ENCODE peak calls at places on chromosome 11, in six cellular contexts. U is RWPE1, Z is brain microvascular endothelial cell, J is hepatocyte, Y is H9, G is cardiac muscle cell. X is an unnamed sample.

GRCh38 chr11:104159356-104159755 is 4.6 kb downstream of the PDGFD start:
- DNase-seq in U (no peak), Z (no peak), J (no peak), Y (no peak), G (no peak), X (peak)

GRCh38 chr11:2927851-2928604 is 1.2 kb downstream of the PHLDA2 start:
- DNase-seq in U (no peak), Z (no peak), J (no peak), Y (no peak), G (peak), X (no peak)

GRCh38 chr11:80782135-80782885 is 1341.5 kb upstream of the TENM4 start:
- DNase-seq in U (no peak), Z (no peak), J (no peak), Y (peak), G (no peak), X (no peak)

GRCh38 chr11:12704049-12704448 is 29.8 kb downstream of the TEAD1 start:
- DNase-seq in U (peak), Z (peak), J (no peak), Y (no peak), G (peak), X (peak)

GRCh38 chr11:3340025-3340424 is 38.9 kb downstream of the ZNF195 start:
- DNase-seq in U (peak), Z (peak), J (peak), Y (no peak), G (peak), X (peak)

GRCh38 chr11:17845431-17845881 is 110.9 kb downstream of the KCNC1 start:
- DNase-seq in U (peak), Z (peak), J (no peak), Y (no peak), G (peak), X (peak)

GRCh38 chr11:77269484-77270123 is 31.9 kb downstream of the GDPD4 start:
- DNase-seq in U (no peak), Z (peak), J (no peak), Y (no peak), G (no peak), X (peak)

GRCh38 chr11:114209904-114210303 is 86.3 kb upstream of the NNMT start:
- DNase-seq in U (no peak), Z (no peak), J (peak), Y (no peak), G (no peak), X (no peak)

GRCh38 chr11:20090654-20091374 is 69.5 kb downstream of the DBX1 start:
- DNase-seq in U (no peak), Z (no peak), J (no peak), Y (no peak), G (no peak), X (no peak)

GRCh38 chr11:36389811-36390210 is 93.7 kb downstream of the PRR5L start:
- DNase-seq in U (no peak), Z (no peak), J (no peak), Y (no peak), G (no peak), X (no peak)

GRCh38 chr11:67613960-67614715 is 7.4 kb downstream of the NDUFV1 start:
- DNase-seq in U (peak), Z (peak), J (peak), Y (peak), G (peak), X (no peak)

GRCh38 chr11:11552688-11553087 is 69.1 kb downstream of the GALNT18 start:
- DNase-seq in U (peak), Z (no peak), J (peak), Y (no peak), G (no peak), X (no peak)

DNA sequence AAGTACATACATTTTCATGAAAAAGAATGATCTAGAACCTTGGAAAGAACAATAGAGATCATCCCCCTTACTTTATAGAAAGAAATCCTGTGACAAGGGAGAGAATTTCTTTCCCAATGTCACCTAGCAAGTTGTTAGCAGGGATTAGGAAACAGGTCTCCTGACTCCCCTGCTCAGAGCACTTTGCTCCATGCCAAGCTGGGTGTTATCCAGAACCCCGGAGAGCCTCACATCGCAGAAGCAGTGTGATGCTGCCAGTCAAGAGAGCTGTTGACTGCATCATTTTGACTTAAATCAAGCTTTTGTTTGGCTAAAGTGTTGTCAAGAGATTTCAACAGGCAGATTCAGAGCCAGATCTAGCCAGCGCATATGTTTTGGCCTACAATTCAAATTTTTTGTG is 3.6 kb upstream of the RRAS2 start:
- DNase-seq in U (no peak), Z (no peak), J (no peak), Y (no peak), G (no peak), X (no peak)
- H3K27ac ChIP-seq in U (no peak), Z (no peak), J (no peak), Y (no peak), G (no peak), X (no peak)

GRCh38 chr11:126328444-126328843 is 24.6 kb downstream of the DCPS start:
- DNase-seq in U (no peak), Z (no peak), J (no peak), Y (no peak), G (no peak), X (no peak)

GRCh38 chr11:126331286-126331685 is 24.2 kb upstream of the ST3GAL4 start:
- DNase-seq in U (no peak), Z (no peak), J (no peak), Y (no peak), G (no peak), X (no peak)

GRCh38 chr11:126328001-126328390 is 24.1 kb downstream of the DCPS start:
- DNase-seq in U (no peak), Z (no peak), J (no peak), Y (no peak), G (no peak), X (no peak)

GRCh38 chr11:126328938-126329643 is 25.2 kb downstream of the DCPS start:
- DNase-seq in U (no peak), Z (no peak), J (no peak), Y (no peak), G (no peak), X (no peak)

DNA sequence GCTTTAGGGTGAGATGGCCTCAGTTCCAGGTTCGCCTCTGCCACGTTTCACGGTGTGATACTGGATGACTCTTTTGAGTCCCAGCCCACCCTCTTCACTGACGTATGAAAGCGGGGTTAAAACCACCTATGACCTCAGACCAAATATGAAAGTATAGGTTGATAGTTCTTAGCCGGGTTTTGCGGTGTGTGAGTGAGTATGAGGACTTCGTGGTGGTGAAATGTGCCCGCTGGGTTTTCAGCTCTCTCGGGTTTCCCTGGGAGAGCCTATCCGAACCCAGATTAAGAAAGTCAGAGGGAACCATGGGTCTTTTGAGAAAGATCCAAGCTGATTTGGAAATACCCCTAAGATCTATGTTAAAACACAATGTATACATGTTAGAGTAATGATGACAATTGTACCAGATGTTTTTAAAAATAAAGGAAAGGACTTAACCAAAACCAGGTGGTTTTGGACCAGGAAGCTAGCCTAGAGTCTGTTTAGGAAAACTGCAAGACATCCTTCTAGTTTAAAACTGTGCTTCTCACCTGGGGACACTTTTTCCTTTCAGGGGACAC is 25.8 kb upstream of the ST3GAL4 start:
- DNase-seq in U (no peak), Z (no peak), J (no peak), Y (no peak), G (no peak), X (no peak)
- H3K27ac ChIP-seq in U (peak), Z (no peak), J (no peak), Y (no peak), G (no peak), X (no peak)

DNA sequence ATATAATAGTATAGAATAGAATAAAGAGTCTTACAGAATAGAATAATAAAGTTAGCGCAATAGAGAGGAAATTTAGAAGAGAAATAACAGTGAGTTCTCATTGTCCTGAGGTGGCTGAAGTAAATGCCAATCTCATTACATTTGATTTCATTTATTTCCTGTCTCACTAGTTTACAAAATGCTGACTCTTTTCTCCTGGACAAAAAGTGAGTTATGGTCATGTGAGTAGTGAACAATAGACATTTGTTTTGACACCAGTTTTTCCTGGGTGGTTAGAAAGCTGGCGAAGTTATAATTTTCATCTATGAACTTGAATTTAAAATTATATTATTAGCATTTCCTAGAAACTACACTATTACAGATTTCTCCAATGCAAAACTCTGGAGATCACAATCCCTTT is 143.7 kb downstream of the TYR start:
- DNase-seq in U (no peak), Z (no peak), J (no peak), Y (no peak), G (no peak), X (no peak)
- H3K27ac ChIP-seq in U (no peak), Z (no peak), J (no peak), Y (no peak), G (no peak), X (no peak)

GRCh38 chr11:128904872-128905344 is 13.8 kb downstream of the KCNJ5 start:
- DNase-seq in U (peak), Z (no peak), J (peak), Y (peak), G (no peak), X (peak)
- H3K27ac ChIP-seq in U (peak), Z (no peak), J (no peak), Y (no peak), G (no peak), X (no peak)

DNA sequence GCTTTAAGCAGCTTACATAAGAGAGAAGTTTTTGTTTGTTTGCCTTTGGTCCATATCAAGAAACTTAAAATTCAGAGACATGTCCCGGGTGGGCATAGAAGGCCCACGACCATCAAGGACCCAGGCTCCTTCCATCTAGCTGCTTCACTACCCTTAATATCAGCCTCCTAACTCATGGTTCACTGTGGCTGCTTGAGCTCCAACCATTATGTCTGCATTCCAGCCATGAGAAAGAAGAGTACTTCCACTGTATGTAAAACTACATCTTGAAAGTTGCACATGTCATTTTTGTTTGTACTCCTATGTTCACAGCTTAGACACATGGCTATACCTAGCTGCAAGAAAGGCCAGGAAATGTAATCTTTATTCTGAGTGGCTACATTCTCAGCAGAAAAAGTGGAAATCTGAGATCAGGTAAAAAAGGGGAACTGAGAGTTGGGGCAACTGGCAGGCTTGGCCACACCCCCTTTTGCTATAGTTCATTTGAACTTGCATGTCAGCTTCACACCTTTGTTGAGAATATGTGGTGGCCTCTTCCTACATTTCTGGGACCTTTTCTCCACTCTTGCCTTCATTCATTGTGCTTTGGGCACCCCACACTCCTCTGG is 81.3 kb upstream of the TP53I11 start:
- DNase-seq in U (no peak), Z (no peak), J (no peak), Y (no peak), G (no peak), X (no peak)
- H3K27ac ChIP-seq in U (no peak), Z (no peak), J (no peak), Y (no peak), G (no peak), X (no peak)